ENCODE peak calls at places on chromosomes 7 and 10, in five cellular contexts. One of them, this sample, is unnamed.

GRCh38 chr7:2710901-2711551 is 23.0 kb downstream of the AMZ1 start:
- DNase-seq in H9: no peak
- DNase-seq in psoas muscle: no peak
- DNase-seq in astrocyte: no peak
- DNase-seq in hepatocyte: no peak
- DNase-seq in this sample: peak

GRCh38 chr7:55187701-55188491 is 169.1 kb downstream of the EGFR start:
- DNase-seq in H9: no peak
- DNase-seq in psoas muscle: no peak
- DNase-seq in astrocyte: no peak
- DNase-seq in hepatocyte: peak
- DNase-seq in this sample: no peak

GRCh38 chr10:33661580-33662269 is 327.3 kb upstream of the NRP1 start:
- DNase-seq in H9: no peak
- DNase-seq in psoas muscle: peak
- DNase-seq in astrocyte: peak
- DNase-seq in hepatocyte: peak
- DNase-seq in this sample: no peak

GRCh38 chr7:127251458-127252379 is 1.0 kb downstream of the GRM8 start:
- DNase-seq in H9: peak
- DNase-seq in psoas muscle: peak
- DNase-seq in astrocyte: no peak
- DNase-seq in hepatocyte: peak
- DNase-seq in this sample: peak

GRCh38 chr10:34121974-34122282 is 693.2 kb downstream of the PARD3 start:
- DNase-seq in H9: no peak
- DNase-seq in psoas muscle: no peak
- DNase-seq in astrocyte: peak
- DNase-seq in hepatocyte: no peak
- DNase-seq in this sample: peak

GRCh38 chr10:129891806-129892205 is 72.3 kb downstream of the EBF3 start:
- DNase-seq in H9: peak
- DNase-seq in psoas muscle: no peak
- DNase-seq in astrocyte: no peak
- DNase-seq in hepatocyte: no peak
- DNase-seq in this sample: no peak

GRCh38 chr10:132764108-132764507 is 21.8 kb downstream of the NKX6-2 start:
- DNase-seq in H9: no peak
- DNase-seq in psoas muscle: no peak
- DNase-seq in astrocyte: no peak
- DNase-seq in hepatocyte: no peak
- DNase-seq in this sample: no peak

GRCh38 chr10:48221814-48222213 is 52.7 kb downstream of the FRMPD2 start:
- DNase-seq in H9: no peak
- DNase-seq in psoas muscle: no peak
- DNase-seq in astrocyte: no peak
- DNase-seq in hepatocyte: no peak
- DNase-seq in this sample: no peak

GRCh38 chr7:124765401-124766352 is at the start of gene GPR37:
- DNase-seq in H9: peak
- DNase-seq in psoas muscle: peak
- DNase-seq in astrocyte: peak
- DNase-seq in hepatocyte: peak
- DNase-seq in this sample: peak

GRCh38 chr7:85186083-85186520 is 754 bp downstream of the SEMA3D start:
- DNase-seq in H9: peak
- DNase-seq in psoas muscle: peak
- DNase-seq in astrocyte: peak
- DNase-seq in hepatocyte: peak
- DNase-seq in this sample: no peak

GRCh38 chr10:17003151-17003550 is 126.5 kb downstream of the CUBN start:
- DNase-seq in H9: no peak
- DNase-seq in psoas muscle: no peak
- DNase-seq in astrocyte: peak
- DNase-seq in hepatocyte: peak
- DNase-seq in this sample: peak

GRCh38 chr7:35648367-35648766 is 46.6 kb downstream of the HERPUD2 start:
- DNase-seq in H9: no peak
- DNase-seq in psoas muscle: no peak
- DNase-seq in astrocyte: no peak
- DNase-seq in hepatocyte: peak
- DNase-seq in this sample: no peak

GRCh38 chr7:158856883-158857668 is 718 bp downstream of the DYNC2I1 start:
- DNase-seq in H9: no peak
- DNase-seq in psoas muscle: no peak
- DNase-seq in astrocyte: no peak
- DNase-seq in hepatocyte: no peak
- DNase-seq in this sample: no peak

GRCh38 chr7:75688200-75689136 is 50.3 kb downstream of the HIP1 start:
- DNase-seq in H9: no peak
- DNase-seq in psoas muscle: peak
- DNase-seq in astrocyte: no peak
- DNase-seq in hepatocyte: no peak
- DNase-seq in this sample: no peak

GRCh38 chr10:79415736-79416577 is 29.5 kb downstream of the ZCCHC24 start:
- DNase-seq in H9: no peak
- DNase-seq in psoas muscle: no peak
- DNase-seq in astrocyte: no peak
- DNase-seq in hepatocyte: no peak
- DNase-seq in this sample: no peak

GRCh38 chr10:124296121-124296812 is 122.5 kb downstream of the OAT start:
- DNase-seq in H9: peak
- DNase-seq in psoas muscle: no peak
- DNase-seq in astrocyte: peak
- DNase-seq in hepatocyte: peak
- DNase-seq in this sample: peak

GRCh38 chr10:94320285-94320914 is 42.3 kb downstream of the NOC3L start:
- DNase-seq in H9: peak
- DNase-seq in psoas muscle: peak
- DNase-seq in astrocyte: peak
- DNase-seq in hepatocyte: peak
- DNase-seq in this sample: peak

GRCh38 chr10:106920538-106920937 is 244.0 kb downstream of the SORCS1 start:
- DNase-seq in H9: no peak
- DNase-seq in psoas muscle: no peak
- DNase-seq in astrocyte: no peak
- DNase-seq in hepatocyte: no peak
- DNase-seq in this sample: no peak

GRCh38 chr7:33596694-33597093 is 308.6 kb upstream of the BMPER start:
- DNase-seq in H9: no peak
- DNase-seq in psoas muscle: no peak
- DNase-seq in astrocyte: no peak
- DNase-seq in hepatocyte: no peak
- DNase-seq in this sample: no peak

GRCh38 chr7:99943641-99944507 is 14.5 kb upstream of the GJC3 start:
- DNase-seq in H9: peak
- DNase-seq in psoas muscle: no peak
- DNase-seq in astrocyte: no peak
- DNase-seq in hepatocyte: no peak
- DNase-seq in this sample: no peak

GRCh38 chr10:122504551-122504950 is 43.2 kb downstream of the HTRA1 start:
- DNase-seq in H9: no peak
- DNase-seq in psoas muscle: peak
- DNase-seq in astrocyte: peak
- DNase-seq in hepatocyte: peak
- DNase-seq in this sample: no peak

GRCh38 chr10:101782811-101783735 is at the start of gene NPM3:
- DNase-seq in H9: peak
- DNase-seq in psoas muscle: peak
- DNase-seq in astrocyte: peak
- DNase-seq in hepatocyte: peak
- DNase-seq in this sample: peak

GRCh38 chr7:49030221-49030620 is 105.9 kb downstream of the CDC14C start:
- DNase-seq in H9: no peak
- DNase-seq in psoas muscle: no peak
- DNase-seq in astrocyte: no peak
- DNase-seq in hepatocyte: no peak
- DNase-seq in this sample: no peak

GRCh38 chr7:29970158-29970557 is 19.4 kb downstream of the SCRN1 start:
- DNase-seq in H9: no peak
- DNase-seq in psoas muscle: no peak
- DNase-seq in astrocyte: no peak
- DNase-seq in hepatocyte: no peak
- DNase-seq in this sample: no peak

GRCh38 chr7:32115831-32116230 is 45.6 kb upstream of the PDE1C start:
- DNase-seq in H9: no peak
- DNase-seq in psoas muscle: no peak
- DNase-seq in astrocyte: peak
- DNase-seq in hepatocyte: no peak
- DNase-seq in this sample: no peak

GRCh38 chr10:68095176-68095575 is 14.1 kb upstream of the MYPN start:
- DNase-seq in H9: no peak
- DNase-seq in psoas muscle: no peak
- DNase-seq in astrocyte: peak
- DNase-seq in hepatocyte: no peak
- DNase-seq in this sample: no peak

GRCh38 chr7:121473645-121474300 is 77.7 kb upstream of the FAM3C start:
- DNase-seq in H9: no peak
- DNase-seq in psoas muscle: no peak
- DNase-seq in astrocyte: no peak
- DNase-seq in hepatocyte: no peak
- DNase-seq in this sample: no peak

GRCh38 chr7:134891262-134892001 is 94.9 kb upstream of the AGBL3 start:
- DNase-seq in H9: peak
- DNase-seq in psoas muscle: peak
- DNase-seq in astrocyte: peak
- DNase-seq in hepatocyte: peak
- DNase-seq in this sample: no peak

GRCh38 chr10:76311752-76312699 is 880.6 kb downstream of the LRMDA start:
- DNase-seq in H9: peak
- DNase-seq in psoas muscle: no peak
- DNase-seq in astrocyte: no peak
- DNase-seq in hepatocyte: peak
- DNase-seq in this sample: peak

DNA sequence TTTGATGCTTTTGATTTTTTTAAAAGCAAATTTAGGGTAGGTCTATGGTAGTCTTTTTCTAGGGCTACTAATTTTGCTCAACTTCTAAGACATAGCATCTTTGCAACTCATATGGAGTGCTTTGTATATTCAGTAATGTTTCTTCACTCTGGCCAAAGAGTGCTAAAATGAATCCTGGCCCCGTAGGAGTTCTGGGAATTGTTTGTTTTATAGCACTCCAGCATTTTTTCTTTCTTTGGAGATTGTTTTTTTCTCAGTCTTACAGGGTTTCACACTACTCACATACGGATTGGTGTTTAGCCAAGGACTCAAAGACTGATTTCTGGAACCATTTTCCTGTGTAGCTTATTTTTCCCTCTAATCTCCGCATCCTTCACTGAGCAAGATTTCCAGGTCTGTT is 6.4 kb downstream of the TAS2R41 start:
- DNase-seq in H9: no peak
- DNase-seq in psoas muscle: no peak
- DNase-seq in astrocyte: no peak
- DNase-seq in hepatocyte: no peak
- DNase-seq in this sample: no peak
- TF ChIP-seq CTCF in H9: no peak
- TF ChIP-seq CTCF in psoas muscle: no peak
- TF ChIP-seq CTCF in astrocyte: no peak
- TF ChIP-seq CTCF in hepatocyte: no peak
- TF ChIP-seq CTCF in this sample: no peak

GRCh38 chr7:154698726-154699291 is 304.1 kb downstream of the PAXIP1 start:
- DNase-seq in H9: peak
- DNase-seq in psoas muscle: no peak
- DNase-seq in astrocyte: no peak
- DNase-seq in hepatocyte: no peak
- DNase-seq in this sample: no peak
- TF ChIP-seq CTCF in H9: peak
- TF ChIP-seq CTCF in psoas muscle: no peak
- TF ChIP-seq CTCF in astrocyte: peak
- TF ChIP-seq CTCF in hepatocyte: peak
- TF ChIP-seq CTCF in this sample: peak

DNA sequence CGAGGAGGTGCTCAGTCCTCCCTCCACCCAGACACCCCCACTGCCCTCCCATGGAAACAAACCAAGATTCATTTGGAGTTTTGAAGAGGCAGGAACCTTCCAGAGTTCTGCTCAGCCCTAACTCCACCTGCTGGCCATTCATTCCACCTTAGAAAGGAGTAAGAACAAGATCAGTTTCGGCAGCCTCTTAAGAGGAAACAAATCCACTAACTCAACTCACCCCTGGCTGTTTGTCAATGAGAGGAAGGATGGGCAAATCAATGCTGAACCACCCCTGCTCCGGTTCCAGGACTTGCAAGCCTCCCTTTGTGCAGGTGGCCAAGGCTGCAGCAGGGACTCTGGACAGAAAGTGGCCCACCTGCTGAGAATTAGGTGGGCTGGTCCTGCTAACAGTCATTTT is 26.2 kb downstream of the CCDC3 start:
- DNase-seq in H9: no peak
- DNase-seq in psoas muscle: no peak
- DNase-seq in astrocyte: no peak
- DNase-seq in hepatocyte: peak
- DNase-seq in this sample: no peak
- TF ChIP-seq CTCF in H9: peak
- TF ChIP-seq CTCF in psoas muscle: no peak
- TF ChIP-seq CTCF in astrocyte: peak
- TF ChIP-seq CTCF in hepatocyte: peak
- TF ChIP-seq CTCF in this sample: no peak

DNA sequence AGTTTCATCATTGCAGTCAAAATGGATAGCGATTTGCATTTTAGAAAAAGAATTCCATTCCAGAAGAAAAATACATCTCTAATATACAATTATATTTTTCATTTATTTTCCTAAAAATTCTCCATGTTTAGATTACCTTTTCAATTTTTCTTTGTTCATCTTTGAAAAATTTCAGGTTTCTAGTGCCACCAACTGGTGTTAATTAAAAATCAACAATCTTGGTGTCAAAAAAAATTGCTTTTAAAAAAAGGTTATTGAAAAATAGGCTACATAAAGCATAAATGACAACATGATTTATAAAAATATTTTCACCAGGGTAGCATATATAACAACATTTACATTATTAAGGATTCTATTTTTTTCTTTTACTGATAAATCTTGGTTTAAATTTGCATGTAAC is 53.0 kb downstream of the CCDC186 start:
- DNase-seq in H9: no peak
- DNase-seq in psoas muscle: no peak
- DNase-seq in astrocyte: no peak
- DNase-seq in hepatocyte: no peak
- DNase-seq in this sample: no peak
- TF ChIP-seq CTCF in H9: no peak
- TF ChIP-seq CTCF in psoas muscle: no peak
- TF ChIP-seq CTCF in astrocyte: no peak
- TF ChIP-seq CTCF in hepatocyte: peak
- TF ChIP-seq CTCF in this sample: no peak